ENCODE peak calls at places on chromosomes 11 and 22, in four cellular contexts. X, H, T and F are unnamed samples.

GRCh38 chr11:1223346-1224108 is 661 bp downstream of the MUC5B start:
- DNase-seq in X (no peak), H (no peak), T (no peak), F (no peak)

GRCh38 chr11:89477175-89477574 is 14.0 kb downstream of the NOX4 start:
- DNase-seq in X (peak), H (no peak), T (peak), F (peak)

GRCh38 chr11:95338430-95338991 is 107.5 kb upstream of the SESN3 start:
- DNase-seq in X (no peak), H (peak), T (peak), F (no peak)

GRCh38 chr11:70944636-70945035 is 307.7 kb downstream of the SHANK2 start:
- DNase-seq in X (no peak), H (no peak), T (no peak), F (no peak)

GRCh38 chr11:110003426-110003825 is 89.8 kb upstream of the ZC3H12C start:
- DNase-seq in X (no peak), H (no peak), T (no peak), F (no peak)

GRCh38 chr11:104254347-104254746 is 90.4 kb upstream of the PDGFD start:
- DNase-seq in X (peak), H (peak), T (peak), F (peak)

GRCh38 chr11:74683279-74683871 is 47.9 kb downstream of the CHRDL2 start:
- DNase-seq in X (no peak), H (no peak), T (peak), F (peak)

GRCh38 chr11:93059074-93059957 is 89.9 kb downstream of the MTNR1B start:
- DNase-seq in X (no peak), H (peak), T (peak), F (no peak)

GRCh38 chr22:38828616-38829205 is 15.1 kb downstream of the NPTXR start:
- DNase-seq in X (no peak), H (no peak), T (no peak), F (no peak)

GRCh38 chr11:12539570-12539969 is 134.7 kb upstream of the TEAD1 start:
- DNase-seq in X (no peak), H (peak), T (no peak), F (no peak)

GRCh38 chr11:101807521-101807920 is 107.3 kb upstream of the CEP126 start:
- DNase-seq in X (no peak), H (peak), T (no peak), F (no peak)

GRCh38 chr11:42770444-42771065 is 541.2 kb upstream of the API5 start:
- DNase-seq in X (peak), H (peak), T (peak), F (no peak)

GRCh38 chr11:70005107-70005818 is 72.9 kb upstream of the ANO1 start:
- DNase-seq in X (peak), H (peak), T (no peak), F (no peak)

GRCh38 chr22:27810566-27810965 is 9.0 kb upstream of the MN1 start:
- DNase-seq in X (no peak), H (peak), T (peak), F (no peak)